ENCODE peak calls at places on chromosomes 12 and 14, in nine cellular contexts. One of them, this sample, is unnamed.

GRCh38 chr12:65799331-65799730 is 25.0 kb upstream of the HMGA2 start:
- DNase-seq in sigmoid colon: no peak
- DNase-seq in Peyer's patch: no peak
- DNase-seq in psoas muscle: no peak
- DNase-seq in uterus: no peak
- DNase-seq in neural progenitor cell: no peak
- DNase-seq in heart right ventricle: no peak
- DNase-seq in stomach: no peak
- DNase-seq in ovary: no peak
- DNase-seq in this sample: no peak

GRCh38 chr14:105871590-105871989 is 345.2 kb downstream of the TMEM121 start:
- DNase-seq in psoas muscle: no peak
- DNase-seq in Peyer's patch: no peak
- DNase-seq in uterus: no peak
- DNase-seq in stomach: no peak
- DNase-seq in heart right ventricle: no peak
- DNase-seq in neural progenitor cell: no peak
- DNase-seq in ovary: no peak
- DNase-seq in sigmoid colon: no peak
- DNase-seq in this sample: no peak

GRCh38 chr12:27592548-27592947 is 68.5 kb downstream of the PPFIBP1 start:
- DNase-seq in stomach: peak; percentile 40
- DNase-seq in neural progenitor cell: no peak
- DNase-seq in psoas muscle: no peak
- DNase-seq in uterus: peak; percentile 66
- DNase-seq in Peyer's patch: no peak
- DNase-seq in ovary: peak; percentile 58
- DNase-seq in heart right ventricle: peak; percentile 68
- DNase-seq in sigmoid colon: peak; percentile 71
- DNase-seq in this sample: no peak

GRCh38 chr12:120534703-120535655 is 823 bp downstream of the RNF10 start:
- DNase-seq in uterus: peak; percentile 28
- DNase-seq in heart right ventricle: peak; percentile 26
- DNase-seq in psoas muscle: peak; percentile 28
- DNase-seq in sigmoid colon: no peak
- DNase-seq in neural progenitor cell: peak; percentile 78
- DNase-seq in Peyer's patch: peak; percentile 65
- DNase-seq in ovary: peak; percentile 31
- DNase-seq in stomach: peak; percentile 45
- DNase-seq in this sample: peak; percentile 21

GRCh38 chr14:106436310-106436905 is 910.0 kb downstream of the TMEM121 start:
- DNase-seq in heart right ventricle: no peak
- DNase-seq in uterus: no peak
- DNase-seq in neural progenitor cell: no peak
- DNase-seq in psoas muscle: no peak
- DNase-seq in ovary: no peak
- DNase-seq in sigmoid colon: no peak
- DNase-seq in stomach: no peak
- DNase-seq in Peyer's patch: peak; percentile 61
- DNase-seq in this sample: peak; percentile 85

GRCh38 chr12:53097564-53098353 is at the start of gene IGFBP6:
- DNase-seq in psoas muscle: peak; percentile 71
- DNase-seq in stomach: peak; percentile 55
- DNase-seq in Peyer's patch: peak; percentile 84
- DNase-seq in neural progenitor cell: peak; percentile 74
- DNase-seq in uterus: peak; percentile 77
- DNase-seq in sigmoid colon: peak; percentile 85
- DNase-seq in heart right ventricle: peak; percentile 62
- DNase-seq in ovary: peak; percentile 67
- DNase-seq in this sample: peak; percentile 58

GRCh38 chr12:95402096-95402495 is 71.9 kb upstream of the METAP2 start:
- DNase-seq in Peyer's patch: no peak
- DNase-seq in uterus: no peak
- DNase-seq in heart right ventricle: no peak
- DNase-seq in psoas muscle: no peak
- DNase-seq in sigmoid colon: no peak
- DNase-seq in ovary: no peak
- DNase-seq in stomach: no peak
- DNase-seq in neural progenitor cell: peak; percentile 26
- DNase-seq in this sample: no peak

GRCh38 chr14:92553456-92553855 is 39.9 kb downstream of the RIN3 start:
- DNase-seq in psoas muscle: no peak
- DNase-seq in ovary: peak; percentile 79
- DNase-seq in heart right ventricle: no peak
- DNase-seq in neural progenitor cell: no peak
- DNase-seq in uterus: peak; percentile 36
- DNase-seq in stomach: no peak
- DNase-seq in sigmoid colon: no peak
- DNase-seq in Peyer's patch: no peak
- DNase-seq in this sample: no peak

GRCh38 chr12:42977451-42978230 is 388.1 kb upstream of the PRICKLE1 start:
- DNase-seq in neural progenitor cell: no peak
- DNase-seq in Peyer's patch: no peak
- DNase-seq in uterus: no peak
- DNase-seq in sigmoid colon: no peak
- DNase-seq in ovary: no peak
- DNase-seq in stomach: no peak
- DNase-seq in psoas muscle: no peak
- DNase-seq in heart right ventricle: no peak
- DNase-seq in this sample: no peak

GRCh38 chr12:54175130-54175963 is 13.4 kb downstream of the SMUG1 start:
- DNase-seq in neural progenitor cell: no peak
- DNase-seq in heart right ventricle: no peak
- DNase-seq in sigmoid colon: no peak
- DNase-seq in Peyer's patch: no peak
- DNase-seq in uterus: no peak
- DNase-seq in psoas muscle: no peak
- DNase-seq in ovary: no peak
- DNase-seq in stomach: peak; percentile 37
- DNase-seq in this sample: no peak

GRCh38 chr12:31119531-31120211 is 46.0 kb downstream of the DDX11 start:
- DNase-seq in Peyer's patch: peak; percentile 46
- DNase-seq in psoas muscle: no peak
- DNase-seq in stomach: no peak
- DNase-seq in ovary: no peak
- DNase-seq in uterus: no peak
- DNase-seq in sigmoid colon: no peak
- DNase-seq in heart right ventricle: no peak
- DNase-seq in neural progenitor cell: peak; percentile 8
- DNase-seq in this sample: no peak

GRCh38 chr14:104885031-104885972 is 20.2 kb downstream of the CEP170B start:
- DNase-seq in uterus: peak; percentile 14
- DNase-seq in neural progenitor cell: no peak
- DNase-seq in heart right ventricle: no peak
- DNase-seq in stomach: no peak
- DNase-seq in Peyer's patch: no peak
- DNase-seq in sigmoid colon: no peak
- DNase-seq in psoas muscle: no peak
- DNase-seq in ovary: peak; percentile 18
- DNase-seq in this sample: no peak

GRCh38 chr12:115857160-115857920 is 420.2 kb downstream of the MED13L start:
- DNase-seq in stomach: no peak
- DNase-seq in heart right ventricle: no peak
- DNase-seq in sigmoid colon: no peak
- DNase-seq in Peyer's patch: no peak
- DNase-seq in psoas muscle: no peak
- DNase-seq in uterus: no peak
- DNase-seq in neural progenitor cell: no peak
- DNase-seq in ovary: no peak
- DNase-seq in this sample: no peak
- TF ChIP-seq CTCF in stomach: no peak
- TF ChIP-seq CTCF in heart right ventricle: no peak
- TF ChIP-seq CTCF in sigmoid colon: no peak
- TF ChIP-seq CTCF in Peyer's patch: no peak
- TF ChIP-seq CTCF in psoas muscle: peak; percentile 16
- TF ChIP-seq CTCF in uterus: no peak
- TF ChIP-seq CTCF in neural progenitor cell: no peak
- TF ChIP-seq CTCF in ovary: no peak
- TF ChIP-seq CTCF in this sample: no peak

DNA sequence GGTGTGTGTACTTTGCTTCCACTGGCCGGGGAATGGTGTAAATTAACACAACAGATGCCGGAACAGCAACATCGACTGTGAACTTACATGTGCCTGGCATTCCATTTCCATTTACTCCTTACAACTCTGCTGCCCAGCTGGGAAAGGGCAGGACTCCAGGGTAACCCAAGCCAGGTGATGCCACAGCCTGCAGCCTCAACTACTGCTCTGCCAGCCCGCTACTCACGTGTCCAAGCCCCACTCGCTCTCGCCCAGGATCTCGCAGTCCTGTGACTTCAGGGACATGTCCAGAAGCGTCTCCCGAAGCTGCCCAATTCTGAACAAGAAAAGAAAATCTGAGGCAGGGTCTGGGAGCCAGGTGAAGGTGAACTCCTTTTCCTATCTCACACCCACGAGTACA is 10.7 kb downstream of the ABCD4 start:
- DNase-seq in Peyer's patch: no peak
- DNase-seq in heart right ventricle: no peak
- DNase-seq in ovary: no peak
- DNase-seq in sigmoid colon: no peak
- DNase-seq in uterus: no peak
- DNase-seq in psoas muscle: no peak
- DNase-seq in stomach: no peak
- DNase-seq in neural progenitor cell: no peak
- DNase-seq in this sample: no peak
- H3K36me3 ChIP-seq in Peyer's patch: peaks cover 85% of the 10 kb centered on the region
- H3K36me3 ChIP-seq in heart right ventricle: peaks cover 85% of the 10 kb centered on the region
- H3K36me3 ChIP-seq in ovary: no peaks in the 10 kb centered on the region
- H3K36me3 ChIP-seq in sigmoid colon: peaks cover 32% of the 10 kb centered on the region
- H3K36me3 ChIP-seq in uterus: no peaks in the 10 kb centered on the region
- H3K36me3 ChIP-seq in psoas muscle: peaks cover 96% of the 10 kb centered on the region
- H3K36me3 ChIP-seq in stomach: peaks cover 88% of the 10 kb centered on the region
- H3K36me3 ChIP-seq in neural progenitor cell: no peaks in the 10 kb centered on the region
- H3K36me3 ChIP-seq in this sample: peaks cover 38% of the 10 kb centered on the region

GRCh38 chr14:71739273-71739990 is 192.8 kb upstream of the RGS6 start:
- DNase-seq in neural progenitor cell: no peak
- DNase-seq in heart right ventricle: peak; percentile 17
- DNase-seq in psoas muscle: no peak
- DNase-seq in uterus: no peak
- DNase-seq in Peyer's patch: no peak
- DNase-seq in ovary: no peak
- DNase-seq in sigmoid colon: no peak
- DNase-seq in stomach: no peak
- DNase-seq in this sample: no peak
- TF ChIP-seq CTCF in neural progenitor cell: no peak
- TF ChIP-seq CTCF in heart right ventricle: no peak
- TF ChIP-seq CTCF in psoas muscle: no peak
- TF ChIP-seq CTCF in uterus: no peak
- TF ChIP-seq CTCF in Peyer's patch: no peak
- TF ChIP-seq CTCF in ovary: no peak
- TF ChIP-seq CTCF in sigmoid colon: no peak
- TF ChIP-seq CTCF in stomach: no peak
- TF ChIP-seq CTCF in this sample: no peak

GRCh38 chr12:49040364-49040855 is 20.2 kb downstream of the KMT2D start:
- DNase-seq in stomach: no peak
- DNase-seq in psoas muscle: no peak
- DNase-seq in heart right ventricle: no peak
- DNase-seq in uterus: no peak
- DNase-seq in sigmoid colon: no peak
- DNase-seq in neural progenitor cell: no peak
- DNase-seq in ovary: no peak
- DNase-seq in Peyer's patch: no peak
- DNase-seq in this sample: no peak
- H3K36me3 ChIP-seq in stomach: peaks cover 98% of the 10 kb centered on the region
- H3K36me3 ChIP-seq in psoas muscle: peaks cover 98% of the 10 kb centered on the region
- H3K36me3 ChIP-seq in heart right ventricle: peaks cover 100% of the 10 kb centered on the region
- H3K36me3 ChIP-seq in uterus: no peaks in the 10 kb centered on the region
- H3K36me3 ChIP-seq in sigmoid colon: peaks cover 85% of the 10 kb centered on the region
- H3K36me3 ChIP-seq in neural progenitor cell: no peaks in the 10 kb centered on the region
- H3K36me3 ChIP-seq in ovary: no peaks in the 10 kb centered on the region
- H3K36me3 ChIP-seq in Peyer's patch: peaks cover 99% of the 10 kb centered on the region
- H3K36me3 ChIP-seq in this sample: peaks cover 77% of the 10 kb centered on the region

DNA sequence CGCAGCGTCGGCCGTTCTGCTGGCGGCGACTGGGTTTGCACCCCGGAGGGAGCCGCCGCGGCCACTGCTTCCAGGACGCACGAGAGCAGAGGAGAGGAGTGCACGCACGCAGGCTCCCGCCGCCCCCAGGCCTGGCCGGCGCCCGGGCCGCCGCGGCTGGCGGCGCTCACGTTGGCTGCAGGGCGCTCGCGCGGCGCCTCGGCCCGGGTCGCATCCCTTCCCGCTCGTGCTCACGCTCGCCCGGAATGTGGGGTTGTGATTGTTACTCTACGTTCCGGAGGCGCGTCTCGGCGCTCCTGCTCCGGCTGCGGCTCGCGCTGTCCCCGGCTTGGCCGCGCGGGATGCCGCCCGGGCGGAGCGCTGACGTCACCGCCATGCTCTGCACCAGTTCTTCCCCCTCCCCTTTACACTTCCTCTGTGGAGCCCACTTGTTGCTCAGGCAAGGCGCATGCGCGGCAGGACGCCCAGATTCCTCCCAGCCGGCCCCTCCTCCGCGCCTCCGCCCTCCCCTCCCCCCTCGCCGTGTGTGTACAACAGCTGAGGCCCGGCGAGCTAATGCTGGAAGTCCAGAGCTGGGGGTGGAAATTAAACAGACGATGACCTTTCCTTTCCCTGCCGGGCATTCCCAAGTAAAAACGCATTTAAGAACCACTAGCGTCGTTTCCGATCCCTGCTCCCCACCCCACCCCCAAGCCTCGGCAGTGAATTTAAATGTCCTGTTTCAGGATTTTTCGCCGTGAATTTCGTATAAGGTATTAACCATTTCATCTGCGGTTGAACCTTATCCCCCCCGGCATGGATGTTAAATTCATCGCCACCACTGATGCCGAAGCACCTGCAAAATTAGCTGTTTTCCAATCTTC is at the start of gene IRF2BPL:
- DNase-seq in stomach: peak; percentile 98
- DNase-seq in Peyer's patch: peak; percentile 99
- DNase-seq in ovary: peak; percentile 99
- DNase-seq in psoas muscle: peak; percentile 99
- DNase-seq in sigmoid colon: peak; percentile 100
- DNase-seq in neural progenitor cell: peak; percentile 98
- DNase-seq in heart right ventricle: peak; percentile 99
- DNase-seq in uterus: peak; percentile 99
- DNase-seq in this sample: peak; percentile 94
- TF ChIP-seq CTCF in stomach: no peak
- TF ChIP-seq CTCF in Peyer's patch: peak; percentile 13
- TF ChIP-seq CTCF in ovary: no peak
- TF ChIP-seq CTCF in psoas muscle: no peak
- TF ChIP-seq CTCF in sigmoid colon: no peak
- TF ChIP-seq CTCF in neural progenitor cell: no peak
- TF ChIP-seq CTCF in heart right ventricle: no peak
- TF ChIP-seq CTCF in uterus: no peak
- TF ChIP-seq CTCF in this sample: peak; percentile 2